ENCODE peak calls at places on chromosomes 12 and 14, in nine cellular contexts. M is hepatocyte, R is NCI-H146, T is glomerular endothelial cell, I is epithelial cell of esophagus, W is COR-L47, Q is LoVo, C is globus pallidus, H is Kasumi-1. J is an unnamed sample.

GRCh38 chr12:1642513-1642912 is 13.5 kb downstream of the WNT5B start:
- DNase-seq in M (peak; percentile 37), R (peak; percentile 25), T (no peak), I (no peak), W (peak; percentile 51), Q (no peak), C (no peak), H (no peak), J (no peak)

GRCh38 chr12:19461986-19462385 is 22.7 kb downstream of the AEBP2 start:
- DNase-seq in M (no peak), R (no peak), T (no peak), I (no peak), W (no peak), Q (no peak), C (no peak), H (no peak), J (no peak)

GRCh38 chr14:64711039-64711438 is 6.8 kb downstream of the PLEKHG3 start:
- DNase-seq in M (no peak), R (no peak), T (no peak), I (no peak), W (no peak), Q (no peak), C (no peak), H (no peak), J (no peak)

GRCh38 chr12:112419269-112420133 is 754 bp downstream of the PTPN11 start:
- DNase-seq in M (peak; percentile 87), R (peak; percentile 42), T (no peak), I (peak; percentile 92), W (no peak), Q (peak; percentile 76), C (no peak), H (peak; percentile 37), J (peak; percentile 53)

GRCh38 chr12:79252358-79253075 is 387.9 kb downstream of the SYT1 start:
- DNase-seq in M (no peak), R (no peak), T (no peak), I (peak; percentile 70), W (no peak), Q (no peak), C (no peak), H (no peak), J (no peak)

GRCh38 chr12:57759360-57759980 is 4.6 kb downstream of the MARCHF9 start:
- DNase-seq in M (peak; percentile 56), R (peak; percentile 34), T (no peak), I (peak; percentile 73), W (peak; percentile 14), Q (peak; percentile 49), C (no peak), H (peak; percentile 58), J (peak; percentile 68)

GRCh38 chr12:12167847-12168246 is 97.1 kb downstream of the BCL2L14 start:
- DNase-seq in M (no peak), R (peak; percentile 68), T (no peak), I (no peak), W (no peak), Q (no peak), C (no peak), H (no peak), J (no peak)

GRCh38 chr12:112810235-112810917 is 18.8 kb downstream of the RPH3A start:
- DNase-seq in M (no peak), R (no peak), T (no peak), I (no peak), W (no peak), Q (no peak), C (no peak), H (no peak), J (no peak)

GRCh38 chr12:102535306-102535705 is 54.9 kb upstream of the IGF1 start:
- DNase-seq in M (no peak), R (no peak), T (no peak), I (no peak), W (no peak), Q (no peak), C (no peak), H (no peak), J (no peak)

GRCh38 chr14:74401504-74402241 is 24.3 kb downstream of the SYNDIG1L start:
- DNase-seq in M (peak; percentile 30), R (no peak), T (no peak), I (peak; percentile 19), W (no peak), Q (no peak), C (peak; percentile 9), H (no peak), J (peak; percentile 82)

GRCh38 chr12:109346920-109347319 is 780 bp upstream of the MYO1H start:
- DNase-seq in M (no peak), R (no peak), T (no peak), I (no peak), W (no peak), Q (no peak), C (no peak), H (no peak), J (peak; percentile 26)

GRCh38 chr12:132322206-132323132 is 6.9 kb downstream of the GALNT9 start:
- DNase-seq in M (no peak), R (no peak), T (no peak), I (no peak), W (no peak), Q (no peak), C (no peak), H (no peak), J (no peak)

GRCh38 chr12:94074970-94075695 is 73.2 kb upstream of the PLXNC1 start:
- DNase-seq in M (peak; percentile 85), R (peak; percentile 59), T (no peak), I (peak; percentile 88), W (peak; percentile 33), Q (peak; percentile 38), C (peak; percentile 31), H (peak; percentile 71), J (peak; percentile 31)

GRCh38 chr12:6273931-6274687 is 36.4 kb upstream of the PLEKHG6 start:
- DNase-seq in M (no peak), R (no peak), T (no peak), I (no peak), W (no peak), Q (peak; percentile 45), C (no peak), H (no peak), J (no peak)

GRCh38 chr12:26878661-26879119 is 45.7 kb upstream of the ITPR2 start:
- DNase-seq in M (peak; percentile 19), R (peak; percentile 60), T (peak; percentile 58), I (no peak), W (peak; percentile 75), Q (no peak), C (no peak), H (no peak), J (peak; percentile 96)

GRCh38 chr12:57241556-57242310 is 9.3 kb downstream of the STAC3 start:
- DNase-seq in M (no peak), R (peak; percentile 28), T (no peak), I (no peak), W (no peak), Q (no peak), C (no peak), H (no peak), J (peak; percentile 67)

GRCh38 chr14:22856428-22856827 is 15.1 kb upstream of the LRP10 start:
- DNase-seq in M (no peak), R (no peak), T (no peak), I (no peak), W (no peak), Q (no peak), C (no peak), H (no peak), J (no peak)

GRCh38 chr14:77290705-77291104 is 19.7 kb upstream of the NGB start:
- DNase-seq in M (peak; percentile 35), R (no peak), T (no peak), I (peak; percentile 34), W (no peak), Q (no peak), C (no peak), H (no peak), J (peak; percentile 17)

GRCh38 chr12:105502426-105502930 is 172.0 kb downstream of the C12orf75 start:
- DNase-seq in M (no peak), R (no peak), T (no peak), I (no peak), W (no peak), Q (no peak), C (no peak), H (no peak), J (no peak)